ENCODE peak calls at places on chromosomes 7 and 10, in eight cellular contexts. M is colonic mucosa, C is ovary, Y is left ventricle myocardium inferior, D is stomach, Q is endothelial cell, W is kidney, S is HFFc6. Z is an unnamed sample.

GRCh38 chr7:31744294-31744874 is 57.4 kb downstream of the PPP1R17 start:
- DNase-seq in M (peak), C (peak), Y (peak), D (peak), Q (peak), W (no peak), S (peak), Z (peak)

GRCh38 chr10:74433595-74433956 is 282.6 kb downstream of the ADK start:
- DNase-seq in M (no peak), C (no peak), Y (no peak), D (no peak), Q (no peak), W (no peak), S (no peak), Z (no peak)

GRCh38 chr7:118328505-118329211 is 104.2 kb downstream of the ANKRD7 start:
- DNase-seq in M (no peak), C (no peak), Y (no peak), D (no peak), Q (no peak), W (no peak), S (no peak), Z (no peak)

GRCh38 chr10:17787087-17787942 is 21.8 kb upstream of the MRC1 start:
- DNase-seq in M (no peak), C (no peak), Y (no peak), D (no peak), Q (no peak), W (no peak), S (peak), Z (no peak)

GRCh38 chr10:70830185-70830584 is 14.4 kb downstream of the SGPL1 start:
- DNase-seq in M (no peak), C (no peak), Y (no peak), D (no peak), Q (no peak), W (no peak), S (no peak), Z (no peak)

GRCh38 chr7:26900283-26900682 is 35.9 kb upstream of the SKAP2 start:
- DNase-seq in M (no peak), C (no peak), Y (no peak), D (no peak), Q (no peak), W (no peak), S (no peak), Z (no peak)

GRCh38 chr7:50826371-50827172 is 43.9 kb upstream of the GRB10 start:
- DNase-seq in M (peak), C (no peak), Y (no peak), D (no peak), Q (no peak), W (no peak), S (peak), Z (no peak)

GRCh38 chr7:130272456-130273080 is 5.9 kb downstream of the CPA2 start:
- DNase-seq in M (no peak), C (no peak), Y (no peak), D (no peak), Q (peak), W (no peak), S (no peak), Z (no peak)

GRCh38 chr7:34036069-34036920 is 131.0 kb downstream of the BMPER start:
- DNase-seq in M (peak), C (peak), Y (no peak), D (peak), Q (peak), W (no peak), S (no peak), Z (peak)

GRCh38 chr7:106460792-106461254 is 176.0 kb upstream of the NAMPT start:
- DNase-seq in M (no peak), C (no peak), Y (no peak), D (no peak), Q (no peak), W (no peak), S (peak), Z (no peak)

GRCh38 chr7:106464651-106465050 is 179.9 kb upstream of the NAMPT start:
- DNase-seq in M (no peak), C (no peak), Y (no peak), D (no peak), Q (no peak), W (no peak), S (no peak), Z (no peak)

GRCh38 chr7:106464169-106464568 is 179.4 kb upstream of the NAMPT start:
- DNase-seq in M (no peak), C (no peak), Y (no peak), D (no peak), Q (no peak), W (no peak), S (no peak), Z (no peak)

GRCh38 chr7:106462914-106463482 is 178.2 kb upstream of the NAMPT start:
- DNase-seq in M (no peak), C (no peak), Y (no peak), D (no peak), Q (no peak), W (no peak), S (no peak), Z (no peak)

GRCh38 chr7:106462365-106462859 is 177.6 kb upstream of the NAMPT start:
- DNase-seq in M (no peak), C (no peak), Y (no peak), D (no peak), Q (no peak), W (no peak), S (no peak), Z (no peak)
- TF ChIP-seq CTCF in M (peak), C (peak), Y (peak), D (peak), Q (peak), W (peak), S (peak), Z (peak)

DNA sequence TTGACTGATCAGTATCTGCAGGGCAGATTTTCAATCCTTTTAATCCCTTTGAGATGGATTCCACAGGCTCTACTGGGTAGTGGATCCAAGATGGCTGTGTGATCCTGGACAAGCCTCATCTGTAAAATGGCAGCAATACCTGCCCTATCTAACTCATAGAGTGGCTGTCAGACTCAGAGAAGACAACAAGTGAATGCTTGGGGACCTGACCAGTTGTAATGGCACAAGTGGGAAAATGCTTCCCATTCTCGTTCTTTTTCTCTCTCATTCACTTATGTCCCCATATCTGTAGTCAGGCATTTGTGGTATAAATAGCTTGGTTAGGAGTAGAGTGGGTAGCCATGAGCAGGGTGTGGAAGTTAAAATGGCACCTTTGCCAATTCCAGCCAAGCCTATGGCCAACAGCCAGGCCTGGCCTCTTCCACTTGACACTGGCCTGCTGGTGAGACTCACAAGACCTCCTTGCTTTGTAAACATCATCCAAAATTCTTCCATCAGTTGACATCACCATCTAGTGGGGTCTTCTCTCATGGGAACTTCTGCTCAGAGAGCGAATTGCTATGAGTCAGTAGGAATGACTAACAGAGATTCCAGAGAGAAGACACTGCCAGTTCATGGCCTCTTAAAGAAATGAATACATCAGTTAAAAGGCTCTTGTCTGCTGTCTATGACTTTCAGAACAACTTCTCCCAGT is 150.1 kb downstream of the PLPP4 start:
- DNase-seq in M (no peak), C (no peak), Y (no peak), D (no peak), Q (no peak), W (no peak), S (peak), Z (no peak)
- TF ChIP-seq CTCF in M (no peak), C (no peak), Y (no peak), D (no peak), Q (no peak), W (no peak), S (peak), Z (no peak)

DNA sequence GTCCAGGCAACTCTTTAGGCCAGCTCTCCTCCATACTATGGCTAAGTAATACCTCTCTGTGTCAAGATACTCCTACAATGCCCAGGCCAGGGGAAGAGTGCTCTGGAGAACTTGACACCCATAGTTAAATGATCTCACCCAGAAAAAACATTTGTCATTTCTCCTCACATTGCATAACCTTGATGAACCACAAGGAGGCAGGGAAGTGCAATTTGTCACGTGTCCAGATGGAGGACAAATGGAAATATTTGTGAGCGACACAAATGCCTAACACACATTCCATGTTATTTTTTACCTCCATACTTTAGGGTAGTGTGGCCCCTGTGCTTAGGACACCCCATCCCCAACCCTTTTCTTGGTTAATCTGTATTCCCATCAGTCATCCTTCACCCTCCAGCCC is 78.3 kb downstream of the HTR7 start:
- DNase-seq in M (no peak), C (no peak), Y (no peak), D (no peak), Q (no peak), W (no peak), S (peak), Z (no peak)
- TF ChIP-seq CTCF in M (no peak), C (no peak), Y (no peak), D (no peak), Q (peak), W (no peak), S (peak), Z (peak)

GRCh38 chr10:104081998-104082397 is 3.7 kb downstream of the COL17A1 start:
- DNase-seq in M (no peak), C (no peak), Y (no peak), D (no peak), Q (no peak), W (no peak), S (no peak), Z (no peak)

GRCh38 chr10:104084482-104085142 is 1.1 kb downstream of the COL17A1 start:
- DNase-seq in M (no peak), C (no peak), Y (no peak), D (no peak), Q (no peak), W (no peak), S (no peak), Z (no peak)

GRCh38 chr10:104076743-104077160 is 8.9 kb downstream of the COL17A1 start:
- DNase-seq in M (peak), C (peak), Y (peak), D (peak), Q (no peak), W (no peak), S (no peak), Z (no peak)

GRCh38 chr10:104077282-104078151 is 8.2 kb downstream of the COL17A1 start:
- DNase-seq in M (no peak), C (no peak), Y (no peak), D (no peak), Q (no peak), W (no peak), S (no peak), Z (no peak)

GRCh38 chr10:104080762-104081161 is 4.9 kb downstream of the COL17A1 start:
- DNase-seq in M (no peak), C (no peak), Y (no peak), D (no peak), Q (no peak), W (no peak), S (peak), Z (no peak)
- TF ChIP-seq CTCF in M (peak), C (no peak), Y (peak), D (no peak), Q (peak), W (peak), S (peak), Z (peak)

GRCh38 chr7:55120074-55120473 is 101.3 kb downstream of the EGFR start:
- DNase-seq in M (no peak), C (no peak), Y (no peak), D (no peak), Q (no peak), W (no peak), S (no peak), Z (no peak)
- TF ChIP-seq CTCF in M (no peak), C (no peak), Y (no peak), D (no peak), Q (no peak), W (no peak), S (no peak), Z (no peak)

GRCh38 chr7:93980744-93981479 is 23.2 kb downstream of the BET1 start:
- DNase-seq in M (no peak), C (no peak), Y (no peak), D (no peak), Q (no peak), W (no peak), S (no peak), Z (no peak)
- TF ChIP-seq CTCF in M (no peak), C (no peak), Y (no peak), D (no peak), Q (no peak), W (no peak), S (no peak), Z (no peak)

GRCh38 chr7:519974-520458 is 370 bp upstream of the PDGFA start:
- DNase-seq in M (no peak), C (no peak), Y (peak), D (peak), Q (peak), W (peak), S (peak), Z (peak)
- TF ChIP-seq CTCF in M (no peak), C (peak), Y (peak), D (peak), Q (no peak), W (no peak), S (peak), Z (peak)

DNA sequence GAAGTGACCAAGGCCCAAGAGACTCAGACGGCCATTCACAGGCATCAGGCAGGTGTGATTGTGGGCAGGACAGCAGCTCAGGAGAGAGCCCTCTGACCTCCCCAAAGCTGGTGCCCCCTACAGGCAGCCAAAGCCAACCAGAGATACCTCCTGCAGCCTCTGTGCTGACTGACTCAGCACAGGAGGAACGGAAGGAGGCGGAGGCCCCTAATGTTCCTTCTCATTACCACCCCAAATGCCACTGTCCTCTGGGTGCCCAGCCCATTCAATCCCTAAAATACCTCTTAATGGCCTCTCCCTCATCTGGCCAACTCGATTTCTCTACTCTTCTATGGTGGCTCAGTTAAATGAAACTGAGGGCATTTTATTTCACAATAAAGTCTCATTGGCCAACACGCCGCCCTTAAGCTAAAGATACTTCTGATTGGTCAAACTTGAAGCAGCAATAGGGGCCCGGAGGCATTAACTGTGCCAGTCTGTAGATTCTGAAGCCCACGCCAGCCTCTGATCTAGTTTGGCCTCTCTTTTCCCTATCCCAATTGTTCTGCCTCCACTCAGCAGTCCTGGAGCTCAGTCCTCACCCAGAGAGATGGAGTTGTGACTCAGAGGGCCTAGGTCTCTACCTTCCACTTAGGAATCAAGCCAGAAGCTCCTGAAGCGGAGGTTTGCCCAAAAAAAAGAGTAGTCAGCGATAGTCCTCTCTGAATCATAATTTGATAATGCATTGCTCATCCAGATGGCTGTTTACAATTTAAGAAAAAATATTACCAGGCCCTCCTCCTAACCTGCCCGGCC is 1.2 kb downstream of the CYREN start:
- DNase-seq in M (peak), C (no peak), Y (no peak), D (no peak), Q (peak), W (no peak), S (peak), Z (no peak)
- TF ChIP-seq CTCF in M (peak), C (no peak), Y (peak), D (no peak), Q (peak), W (peak), S (peak), Z (peak)